ENCODE peak calls at places on chromosome 20, in seven cellular contexts. One of them, this sample, is unnamed.

GRCh38 chr20:23362392-23363256 is 642 bp downstream of the GZF1 start:
- DNase-seq in transverse colon: peak; percentile 45
- DNase-seq in Jurkat, Clone E6-1: no peak
- DNase-seq in AG09309: no peak
- DNase-seq in epithelial cell of esophagus: peak; percentile 14
- DNase-seq in globus pallidus: no peak
- DNase-seq in NCI-H774: no peak
- DNase-seq in this sample: no peak

GRCh38 chr20:25336561-25337422 is 53.8 kb downstream of the ABHD12 start:
- DNase-seq in NCI-H774: no peak
- DNase-seq in Jurkat, Clone E6-1: no peak
- DNase-seq in globus pallidus: peak; percentile 79
- DNase-seq in AG09309: no peak
- DNase-seq in transverse colon: no peak
- DNase-seq in epithelial cell of esophagus: peak; percentile 81
- DNase-seq in this sample: peak; percentile 44

GRCh38 chr20:59567585-59568508 is 36.5 kb upstream of the PHACTR3 start:
- DNase-seq in globus pallidus: no peak
- DNase-seq in NCI-H774: no peak
- DNase-seq in AG09309: no peak
- DNase-seq in epithelial cell of esophagus: no peak
- DNase-seq in transverse colon: no peak
- DNase-seq in Jurkat, Clone E6-1: no peak
- DNase-seq in this sample: no peak

GRCh38 chr20:45100563-45101245 is at the start of gene KCNS1:
- DNase-seq in NCI-H774: no peak
- DNase-seq in epithelial cell of esophagus: peak; percentile 25
- DNase-seq in transverse colon: no peak
- DNase-seq in AG09309: no peak
- DNase-seq in Jurkat, Clone E6-1: no peak
- DNase-seq in globus pallidus: no peak
- DNase-seq in this sample: no peak

GRCh38 chr20:62366370-62367135 is 559 bp downstream of the LAMA5 start:
- DNase-seq in globus pallidus: no peak
- DNase-seq in NCI-H774: no peak
- DNase-seq in epithelial cell of esophagus: no peak
- DNase-seq in AG09309: no peak
- DNase-seq in transverse colon: no peak
- DNase-seq in Jurkat, Clone E6-1: no peak
- DNase-seq in this sample: no peak

GRCh38 chr20:20706285-20706684 is 6.2 kb downstream of the RALGAPA2 start:
- DNase-seq in transverse colon: no peak
- DNase-seq in globus pallidus: no peak
- DNase-seq in NCI-H774: peak; percentile 1
- DNase-seq in epithelial cell of esophagus: no peak
- DNase-seq in Jurkat, Clone E6-1: no peak
- DNase-seq in AG09309: no peak
- DNase-seq in this sample: no peak

GRCh38 chr20:51346686-51347485 is 195.6 kb downstream of the NFATC2 start:
- DNase-seq in transverse colon: no peak
- DNase-seq in Jurkat, Clone E6-1: no peak
- DNase-seq in NCI-H774: no peak
- DNase-seq in epithelial cell of esophagus: peak; percentile 82
- DNase-seq in globus pallidus: no peak
- DNase-seq in AG09309: peak; percentile 57
- DNase-seq in this sample: peak; percentile 33

GRCh38 chr20:48919336-48919881 is 2.1 kb upstream of the ARFGEF2 start:
- DNase-seq in Jurkat, Clone E6-1: no peak
- DNase-seq in AG09309: no peak
- DNase-seq in NCI-H774: no peak
- DNase-seq in epithelial cell of esophagus: no peak
- DNase-seq in globus pallidus: no peak
- DNase-seq in transverse colon: no peak
- DNase-seq in this sample: no peak

GRCh38 chr20:52972965-52973819 is 1.0 kb downstream of the TSHZ2 start:
- DNase-seq in transverse colon: no peak
- DNase-seq in epithelial cell of esophagus: peak; percentile 35
- DNase-seq in AG09309: no peak
- DNase-seq in NCI-H774: no peak
- DNase-seq in Jurkat, Clone E6-1: no peak
- DNase-seq in globus pallidus: no peak
- DNase-seq in this sample: no peak

GRCh38 chr20:21353236-21353635 is 44.1 kb downstream of the NKX2-4 start:
- DNase-seq in Jurkat, Clone E6-1: no peak
- DNase-seq in epithelial cell of esophagus: peak; percentile 8
- DNase-seq in NCI-H774: no peak
- DNase-seq in globus pallidus: no peak
- DNase-seq in transverse colon: no peak
- DNase-seq in AG09309: peak; percentile 21
- DNase-seq in this sample: no peak

GRCh38 chr20:50151034-50151743 is 2.3 kb downstream of the PEDS1 start:
- DNase-seq in Jurkat, Clone E6-1: no peak
- DNase-seq in AG09309: no peak
- DNase-seq in transverse colon: peak; percentile 57
- DNase-seq in NCI-H774: no peak
- DNase-seq in globus pallidus: no peak
- DNase-seq in epithelial cell of esophagus: peak; percentile 87
- DNase-seq in this sample: no peak

GRCh38 chr20:38426006-38426405 is 9.1 kb downstream of the SNHG17 start:
- DNase-seq in transverse colon: no peak
- DNase-seq in globus pallidus: no peak
- DNase-seq in NCI-H774: no peak
- DNase-seq in AG09309: peak; percentile 72
- DNase-seq in epithelial cell of esophagus: peak; percentile 80
- DNase-seq in Jurkat, Clone E6-1: no peak
- DNase-seq in this sample: peak; percentile 44

GRCh38 chr20:47227576-47227975 is 128.9 kb downstream of the ZMYND8 start:
- DNase-seq in NCI-H774: no peak
- DNase-seq in globus pallidus: no peak
- DNase-seq in epithelial cell of esophagus: no peak
- DNase-seq in Jurkat, Clone E6-1: no peak
- DNase-seq in AG09309: no peak
- DNase-seq in transverse colon: no peak
- DNase-seq in this sample: no peak

GRCh38 chr20:46350201-46350985 is 42.1 kb upstream of the CDH22 start:
- DNase-seq in epithelial cell of esophagus: peak; percentile 44
- DNase-seq in NCI-H774: peak; percentile 26
- DNase-seq in globus pallidus: no peak
- DNase-seq in transverse colon: peak; percentile 37
- DNase-seq in AG09309: peak; percentile 55
- DNase-seq in Jurkat, Clone E6-1: no peak
- DNase-seq in this sample: no peak

GRCh38 chr20:40809361-40809760 is 120.3 kb upstream of the MAFB start:
- DNase-seq in transverse colon: no peak
- DNase-seq in AG09309: no peak
- DNase-seq in epithelial cell of esophagus: no peak
- DNase-seq in Jurkat, Clone E6-1: no peak
- DNase-seq in NCI-H774: no peak
- DNase-seq in globus pallidus: no peak
- DNase-seq in this sample: no peak

GRCh38 chr20:37202267-37202943 is 23.1 kb upstream of the MROH8 start:
- DNase-seq in globus pallidus: peak; percentile 34
- DNase-seq in transverse colon: peak; percentile 26
- DNase-seq in epithelial cell of esophagus: peak; percentile 87
- DNase-seq in Jurkat, Clone E6-1: no peak
- DNase-seq in AG09309: peak; percentile 95
- DNase-seq in NCI-H774: no peak
- DNase-seq in this sample: no peak